ENCODE peak calls at places on chromosomes 7 and 10, in nine cellular contexts. C is fibroblast of the aortic adventitia, K is heart left ventricle, G is right atrium auricular region, H is cardiac muscle cell, X is thoracic aorta, P is left ventricle myocardium inferior, O is A673, E is fibroblast of pulmonary artery. R is an unnamed sample.

GRCh38 chr7:158811461-158811860 is 17.8 kb downstream of the ESYT2 start:
- DNase-seq in C (peak; percentile 68), K (no peak), G (no peak), H (no peak), X (no peak), P (no peak), O (no peak), E (peak; percentile 79), R (peak; percentile 78)

GRCh38 chr7:87339373-87339897 is 6.0 kb upstream of the CROT start:
- DNase-seq in C (no peak), K (no peak), G (no peak), H (no peak), X (no peak), P (no peak), O (no peak), E (peak; percentile 6), R (no peak)

GRCh38 chr7:1325246-1325645 is 92.6 kb downstream of the UNCX start:
- DNase-seq in C (no peak), K (no peak), G (no peak), H (no peak), X (no peak), P (no peak), O (no peak), E (no peak), R (no peak)

GRCh38 chr7:37545619-37546356 is 97.1 kb upstream of the ELMO1 start:
- DNase-seq in C (no peak), K (no peak), G (no peak), H (no peak), X (no peak), P (no peak), O (no peak), E (no peak), R (no peak)

GRCh38 chr10:11909618-11910017 is 86.5 kb downstream of the PROSER2 start:
- DNase-seq in C (no peak), K (no peak), G (no peak), H (no peak), X (no peak), P (no peak), O (no peak), E (no peak), R (no peak)

GRCh38 chr10:34526758-34527730 is 288.1 kb downstream of the PARD3 start:
- DNase-seq in C (peak; percentile 99), K (no peak), G (no peak), H (no peak), X (no peak), P (no peak), O (peak; percentile 87), E (peak; percentile 98), R (peak; percentile 95)

GRCh38 chr7:1516586-1517251 is 12.5 kb upstream of the INTS1 start:
- DNase-seq in C (no peak), K (no peak), G (no peak), H (no peak), X (no peak), P (no peak), O (no peak), E (no peak), R (no peak)

GRCh38 chr7:117212969-117213877 is 109.6 kb downstream of the WNT2 start:
- DNase-seq in C (peak; percentile 88), K (no peak), G (peak; percentile 66), H (peak; percentile 79), X (no peak), P (peak; percentile 24), O (peak; percentile 72), E (peak; percentile 77), R (peak; percentile 73)

GRCh38 chr7:42940985-42941847 is 9.0 kb downstream of the MRPL32 start:
- DNase-seq in C (peak; percentile 82), K (peak; percentile 61), G (peak; percentile 81), H (peak; percentile 88), X (peak; percentile 39), P (peak; percentile 74), O (peak; percentile 85), E (peak; percentile 87), R (peak; percentile 81)

GRCh38 chr7:158549176-158549833 is 38.3 kb downstream of the PTPRN2 start:
- DNase-seq in C (no peak), K (peak; percentile 39), G (no peak), H (no peak), X (no peak), P (peak; percentile 60), O (peak; percentile 47), E (peak; percentile 14), R (peak; percentile 2)

GRCh38 chr10:74923556-74923955 is 97.2 kb downstream of the KAT6B start:
- DNase-seq in C (no peak), K (no peak), G (no peak), H (peak; percentile 91), X (no peak), P (no peak), O (peak; percentile 73), E (no peak), R (no peak)

GRCh38 chr7:134829381-134829986 is 50.0 kb downstream of the CALD1 start:
- DNase-seq in C (no peak), K (no peak), G (no peak), H (no peak), X (no peak), P (no peak), O (no peak), E (no peak), R (no peak)

GRCh38 chr7:35032166-35032565 is 5.1 kb downstream of the DPY19L1 start:
- DNase-seq in C (no peak), K (no peak), G (no peak), H (no peak), X (no peak), P (no peak), O (no peak), E (no peak), R (no peak)

GRCh38 chr10:5895365-5895764 is 5.3 kb downstream of the FBH1 start:
- DNase-seq in C (no peak), K (no peak), G (no peak), H (no peak), X (no peak), P (no peak), O (no peak), E (no peak), R (no peak)

GRCh38 chr10:130484131-130484911 is 348.1 kb downstream of the GLRX3 start:
- DNase-seq in C (no peak), K (no peak), G (no peak), H (no peak), X (no peak), P (no peak), O (no peak), E (no peak), R (no peak)

GRCh38 chr7:27204851-27205322 is 5.0 kb upstream of the HOXA13 start:
- DNase-seq in C (no peak), K (no peak), G (peak; percentile 54), H (no peak), X (no peak), P (no peak), O (peak; percentile 19), E (no peak), R (no peak)

GRCh38 chr7:130429019-130429418 is 11.8 kb downstream of the CEP41 start:
- DNase-seq in C (no peak), K (no peak), G (no peak), H (no peak), X (no peak), P (no peak), O (no peak), E (no peak), R (no peak)

GRCh38 chr10:18334116-18334867 is 194.1 kb downstream of the CACNB2 start:
- DNase-seq in C (peak; percentile 44), K (no peak), G (no peak), H (peak; percentile 82), X (no peak), P (no peak), O (no peak), E (peak; percentile 4), R (no peak)

DNA sequence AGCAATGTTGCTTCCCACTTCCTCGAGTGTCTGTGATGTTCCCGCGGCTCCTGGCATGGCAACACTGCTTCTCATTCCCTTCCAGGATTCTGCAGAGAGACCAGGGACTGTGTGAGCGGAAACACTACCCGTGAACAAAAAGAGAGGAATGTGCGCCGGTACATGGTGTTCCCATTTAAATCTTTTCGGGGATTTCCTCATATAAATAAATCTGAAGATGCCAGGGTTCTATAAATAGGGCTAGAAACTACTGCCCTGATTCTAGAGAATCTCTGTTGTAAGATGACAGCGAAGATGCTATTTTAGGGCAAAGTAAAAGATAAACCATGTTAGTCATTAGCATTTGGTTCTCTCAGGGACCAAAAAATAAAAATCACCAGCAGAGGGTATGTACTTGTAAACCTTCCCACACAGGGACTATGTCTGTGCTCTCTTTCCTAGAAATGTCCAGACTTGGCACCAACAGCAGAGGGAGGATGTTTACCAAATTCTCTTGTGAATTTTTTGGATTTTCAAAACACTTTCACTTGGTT is 92.2 kb upstream of the DDC start:
- DNase-seq in C (peak; percentile 84), K (no peak), G (peak; percentile 93), H (no peak), X (peak; percentile 61), P (peak; percentile 68), O (no peak), E (peak; percentile 84), R (peak; percentile 57)
- TF ChIP-seq CTCF in C (peak; percentile 37), K (peak; percentile 35), G (no peak), H (peak; percentile 24), X (peak; percentile 29), P (peak; percentile 45), O (no peak), E (peak; percentile 27), R (no peak)

GRCh38 chr10:22554481-22555182 is 159.7 kb downstream of the PIP4K2A start:
- DNase-seq in C (peak; percentile 85), K (peak; percentile 64), G (peak; percentile 86), H (peak; percentile 24), X (peak; percentile 15), P (peak; percentile 77), O (no peak), E (peak; percentile 77), R (peak; percentile 91)
- H3K4me3 ChIP-seq in C (peak overlapping the region; percentile 43), K (peak overlapping the region; percentile 23), G (peak overlapping the region; percentile 31), H (no peak overlapping the region), X (peak overlapping the region; percentile 64), P (peak overlapping the region; percentile 39), O (no peak overlapping the region), E (no peak overlapping the region), R (peak overlapping the region; percentile 17)

GRCh38 chr10:92965314-92965713 is 95.3 kb upstream of the CYP26C1 start:
- DNase-seq in C (peak; percentile 86), K (no peak), G (no peak), H (peak; percentile 53), X (no peak), P (no peak), O (peak; percentile 72), E (peak; percentile 80), R (peak; percentile 73)
- TF ChIP-seq CTCF in C (peak; percentile 58), K (peak; percentile 81), G (peak; percentile 61), H (peak; percentile 55), X (peak; percentile 60), P (peak; percentile 73), O (peak; percentile 71), E (peak; percentile 60), R (peak; percentile 42)

DNA sequence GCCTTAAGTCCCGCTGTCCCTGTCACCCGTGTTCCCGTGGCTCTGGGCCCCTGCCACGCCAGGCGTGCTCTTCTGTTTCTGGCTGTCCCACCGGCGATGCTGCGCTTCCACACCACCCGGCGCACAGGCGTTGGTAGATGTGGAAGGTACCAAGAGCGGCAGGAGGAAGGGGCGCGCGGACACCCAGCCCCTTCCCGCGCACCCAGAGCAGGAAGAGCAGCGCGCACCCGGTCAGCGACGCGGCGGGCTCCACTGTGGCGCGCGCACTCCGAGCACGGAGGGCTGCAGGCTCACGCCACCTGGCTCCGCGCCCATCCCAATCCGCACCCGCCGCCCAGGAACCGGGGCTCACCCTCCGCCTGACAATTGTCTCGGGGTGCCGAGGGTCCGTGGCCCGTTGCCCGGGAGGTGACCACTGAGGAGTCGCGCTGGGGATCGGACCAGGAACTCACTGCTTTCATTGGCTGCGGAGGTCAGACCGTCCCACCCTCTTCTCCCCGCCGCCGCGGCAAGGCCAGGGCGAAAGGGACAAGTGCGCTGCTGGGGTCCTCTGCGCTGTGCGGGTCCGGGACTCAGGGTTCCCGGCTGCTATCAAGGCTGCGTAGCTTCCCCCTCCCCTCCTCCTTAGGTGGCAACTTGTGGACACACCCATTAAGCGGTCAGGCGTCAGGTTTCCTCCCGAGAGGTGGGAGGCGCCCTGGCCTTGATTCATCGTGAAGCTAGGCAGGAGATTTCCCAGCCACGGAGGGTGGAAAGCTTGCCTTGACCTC is 121.6 kb upstream of the ZNF92 start:
- DNase-seq in C (peak; percentile 22), K (peak; percentile 29), G (peak; percentile 58), H (peak; percentile 80), X (no peak), P (peak; percentile 35), O (peak; percentile 63), E (peak; percentile 29), R (peak; percentile 56)
- H3K4me3 ChIP-seq in C (peak overlapping the region; percentile 66), K (peak overlapping the region; percentile 67), G (peak overlapping the region; percentile 67), H (peak overlapping the region; percentile 54), X (peak overlapping the region; percentile 85), P (peak overlapping the region; percentile 84), O (peak overlapping the region; percentile 61), E (peak overlapping the region; percentile 67), R (peak overlapping the region; percentile 62)